ENCODE peak calls at places on chromosomes 4 and X, in nine cellular contexts. One of them, this sample, is unnamed.
A peak's percentile ranks its signal among the peaks of the same experiment; 100 is the strongest.

GRCh38 chrX:102840871-102841705 is 96.0 kb upstream of the RAB40AL start:
- DNase-seq in activated CD8-positive, alpha-beta T cell treated with anti-CD3 and anti-CD28 coated beads for 36 hours: no peak
- DNase-seq in heart left ventricle: no peak
- DNase-seq in cardiac muscle cell: peak; percentile 18
- DNase-seq in right lobe of liver: no peak
- DNase-seq in brain microvascular endothelial cell: peak; percentile 8
- DNase-seq in fibroblast of mammary gland: peak; percentile 51
- DNase-seq in right atrium auricular region: no peak
- DNase-seq in progenitor cell of endocrine pancreas: no peak
- DNase-seq in this sample: no peak

GRCh38 chr4:67106846-67107467 is 438.3 kb downstream of the CENPC start:
- DNase-seq in right lobe of liver: no peak
- DNase-seq in fibroblast of mammary gland: no peak
- DNase-seq in activated CD8-positive, alpha-beta T cell treated with anti-CD3 and anti-CD28 coated beads for 36 hours: no peak
- DNase-seq in cardiac muscle cell: no peak
- DNase-seq in brain microvascular endothelial cell: no peak
- DNase-seq in progenitor cell of endocrine pancreas: no peak
- DNase-seq in right atrium auricular region: no peak
- DNase-seq in heart left ventricle: no peak
- DNase-seq in this sample: no peak

GRCh38 chrX:120334137-120334536 is 22.9 kb upstream of the TMEM255A start:
- DNase-seq in brain microvascular endothelial cell: no peak
- DNase-seq in progenitor cell of endocrine pancreas: no peak
- DNase-seq in heart left ventricle: no peak
- DNase-seq in right lobe of liver: no peak
- DNase-seq in activated CD8-positive, alpha-beta T cell treated with anti-CD3 and anti-CD28 coated beads for 36 hours: peak; percentile 13
- DNase-seq in right atrium auricular region: no peak
- DNase-seq in cardiac muscle cell: no peak
- DNase-seq in fibroblast of mammary gland: no peak
- DNase-seq in this sample: no peak

GRCh38 chrX:103614999-103615398 is 7.2 kb downstream of the TCEAL3 start:
- DNase-seq in brain microvascular endothelial cell: no peak
- DNase-seq in right atrium auricular region: no peak
- DNase-seq in cardiac muscle cell: no peak
- DNase-seq in fibroblast of mammary gland: no peak
- DNase-seq in activated CD8-positive, alpha-beta T cell treated with anti-CD3 and anti-CD28 coated beads for 36 hours: no peak
- DNase-seq in progenitor cell of endocrine pancreas: no peak
- DNase-seq in heart left ventricle: no peak
- DNase-seq in right lobe of liver: no peak
- DNase-seq in this sample: no peak

GRCh38 chr4:51831133-51831532 is 11.8 kb upstream of the DCUN1D4 start:
- DNase-seq in progenitor cell of endocrine pancreas: peak; percentile 29
- DNase-seq in heart left ventricle: peak; percentile 54
- DNase-seq in activated CD8-positive, alpha-beta T cell treated with anti-CD3 and anti-CD28 coated beads for 36 hours: peak; percentile 80
- DNase-seq in cardiac muscle cell: peak; percentile 70
- DNase-seq in right lobe of liver: peak; percentile 66
- DNase-seq in fibroblast of mammary gland: peak; percentile 55
- DNase-seq in brain microvascular endothelial cell: peak; percentile 65
- DNase-seq in right atrium auricular region: no peak
- DNase-seq in this sample: no peak

GRCh38 chrX:128739539-128739938 is 687.3 kb upstream of the ACTRT1 start:
- DNase-seq in brain microvascular endothelial cell: no peak
- DNase-seq in activated CD8-positive, alpha-beta T cell treated with anti-CD3 and anti-CD28 coated beads for 36 hours: no peak
- DNase-seq in right lobe of liver: no peak
- DNase-seq in progenitor cell of endocrine pancreas: no peak
- DNase-seq in cardiac muscle cell: no peak
- DNase-seq in right atrium auricular region: no peak
- DNase-seq in heart left ventricle: no peak
- DNase-seq in fibroblast of mammary gland: no peak
- DNase-seq in this sample: no peak

GRCh38 chrX:42934020-42934701 is 156.2 kb upstream of the PPP1R2C start:
- DNase-seq in fibroblast of mammary gland: no peak
- DNase-seq in brain microvascular endothelial cell: no peak
- DNase-seq in right lobe of liver: no peak
- DNase-seq in activated CD8-positive, alpha-beta T cell treated with anti-CD3 and anti-CD28 coated beads for 36 hours: peak; percentile 38
- DNase-seq in cardiac muscle cell: peak; percentile 25
- DNase-seq in right atrium auricular region: no peak
- DNase-seq in progenitor cell of endocrine pancreas: no peak
- DNase-seq in heart left ventricle: no peak
- DNase-seq in this sample: no peak

GRCh38 chr4:109998867-109999303 is 86.2 kb downstream of the EGF start:
- DNase-seq in cardiac muscle cell: peak; percentile 71
- DNase-seq in fibroblast of mammary gland: peak; percentile 71
- DNase-seq in right lobe of liver: no peak
- DNase-seq in heart left ventricle: no peak
- DNase-seq in brain microvascular endothelial cell: peak; percentile 43
- DNase-seq in right atrium auricular region: no peak
- DNase-seq in activated CD8-positive, alpha-beta T cell treated with anti-CD3 and anti-CD28 coated beads for 36 hours: peak; percentile 11
- DNase-seq in progenitor cell of endocrine pancreas: no peak
- DNase-seq in this sample: no peak

GRCh38 chr4:127965803-127966175 is 583 bp downstream of the ABHD18 start:
- DNase-seq in cardiac muscle cell: peak; percentile 14
- DNase-seq in activated CD8-positive, alpha-beta T cell treated with anti-CD3 and anti-CD28 coated beads for 36 hours: peak; percentile 91
- DNase-seq in fibroblast of mammary gland: peak; percentile 12
- DNase-seq in brain microvascular endothelial cell: peak; percentile 14
- DNase-seq in heart left ventricle: peak; percentile 55
- DNase-seq in right atrium auricular region: no peak
- DNase-seq in progenitor cell of endocrine pancreas: peak; percentile 63
- DNase-seq in right lobe of liver: peak; percentile 62
- DNase-seq in this sample: no peak

GRCh38 chrX:46991664-46992063 is 79.4 kb downstream of the JADE3 start:
- DNase-seq in activated CD8-positive, alpha-beta T cell treated with anti-CD3 and anti-CD28 coated beads for 36 hours: no peak
- DNase-seq in heart left ventricle: no peak
- DNase-seq in right lobe of liver: no peak
- DNase-seq in right atrium auricular region: no peak
- DNase-seq in progenitor cell of endocrine pancreas: no peak
- DNase-seq in cardiac muscle cell: no peak
- DNase-seq in brain microvascular endothelial cell: no peak
- DNase-seq in fibroblast of mammary gland: no peak
- DNase-seq in this sample: no peak

GRCh38 chr4:82047731-82048130 is 326.1 kb downstream of the HNRNPD start:
- DNase-seq in right atrium auricular region: no peak
- DNase-seq in progenitor cell of endocrine pancreas: no peak
- DNase-seq in right lobe of liver: no peak
- DNase-seq in cardiac muscle cell: no peak
- DNase-seq in activated CD8-positive, alpha-beta T cell treated with anti-CD3 and anti-CD28 coated beads for 36 hours: no peak
- DNase-seq in fibroblast of mammary gland: no peak
- DNase-seq in heart left ventricle: no peak
- DNase-seq in brain microvascular endothelial cell: no peak
- DNase-seq in this sample: no peak

GRCh38 chrX:1178580-1179057 is 33.8 kb downstream of the CRLF2 start:
- DNase-seq in cardiac muscle cell: no peak
- DNase-seq in activated CD8-positive, alpha-beta T cell treated with anti-CD3 and anti-CD28 coated beads for 36 hours: peak; percentile 44
- DNase-seq in heart left ventricle: no peak
- DNase-seq in progenitor cell of endocrine pancreas: no peak
- DNase-seq in fibroblast of mammary gland: peak; percentile 8
- DNase-seq in right atrium auricular region: no peak
- DNase-seq in right lobe of liver: no peak
- DNase-seq in brain microvascular endothelial cell: no peak
- DNase-seq in this sample: peak; percentile 67

GRCh38 chr4:109848501-109848900 is 594 bp downstream of the LRIT3 start:
- DNase-seq in right lobe of liver: no peak
- DNase-seq in cardiac muscle cell: no peak
- DNase-seq in progenitor cell of endocrine pancreas: no peak
- DNase-seq in heart left ventricle: no peak
- DNase-seq in activated CD8-positive, alpha-beta T cell treated with anti-CD3 and anti-CD28 coated beads for 36 hours: no peak
- DNase-seq in fibroblast of mammary gland: no peak
- DNase-seq in brain microvascular endothelial cell: no peak
- DNase-seq in right atrium auricular region: no peak
- DNase-seq in this sample: no peak

GRCh38 chrX:97895751-97896150 is 1012.0 kb downstream of the RPA4 start:
- DNase-seq in progenitor cell of endocrine pancreas: no peak
- DNase-seq in right lobe of liver: no peak
- DNase-seq in brain microvascular endothelial cell: no peak
- DNase-seq in heart left ventricle: no peak
- DNase-seq in right atrium auricular region: no peak
- DNase-seq in cardiac muscle cell: no peak
- DNase-seq in activated CD8-positive, alpha-beta T cell treated with anti-CD3 and anti-CD28 coated beads for 36 hours: no peak
- DNase-seq in fibroblast of mammary gland: peak; percentile 18
- DNase-seq in this sample: no peak

GRCh38 chrX:108163333-108164082 is 71.9 kb downstream of the ATG4A start:
- DNase-seq in brain microvascular endothelial cell: no peak
- DNase-seq in heart left ventricle: no peak
- DNase-seq in fibroblast of mammary gland: no peak
- DNase-seq in progenitor cell of endocrine pancreas: no peak
- DNase-seq in activated CD8-positive, alpha-beta T cell treated with anti-CD3 and anti-CD28 coated beads for 36 hours: no peak
- DNase-seq in cardiac muscle cell: no peak
- DNase-seq in right atrium auricular region: no peak
- DNase-seq in right lobe of liver: no peak
- DNase-seq in this sample: no peak

GRCh38 chr4:25792200-25792791 is 70.5 kb downstream of the SEL1L3 start:
- DNase-seq in right atrium auricular region: no peak
- DNase-seq in activated CD8-positive, alpha-beta T cell treated with anti-CD3 and anti-CD28 coated beads for 36 hours: peak; percentile 20
- DNase-seq in fibroblast of mammary gland: no peak
- DNase-seq in heart left ventricle: no peak
- DNase-seq in cardiac muscle cell: peak; percentile 29
- DNase-seq in progenitor cell of endocrine pancreas: no peak
- DNase-seq in right lobe of liver: peak; percentile 65
- DNase-seq in brain microvascular endothelial cell: no peak
- DNase-seq in this sample: no peak

GRCh38 chr4:129261584-129261983 is 165.6 kb downstream of the C4orf33 start:
- DNase-seq in progenitor cell of endocrine pancreas: no peak
- DNase-seq in cardiac muscle cell: no peak
- DNase-seq in fibroblast of mammary gland: no peak
- DNase-seq in activated CD8-positive, alpha-beta T cell treated with anti-CD3 and anti-CD28 coated beads for 36 hours: no peak
- DNase-seq in right lobe of liver: no peak
- DNase-seq in heart left ventricle: no peak
- DNase-seq in right atrium auricular region: no peak
- DNase-seq in brain microvascular endothelial cell: no peak
- DNase-seq in this sample: no peak

GRCh38 chrX:119495734-119496520 is 27.7 kb downstream of the SLC25A5 start:
- DNase-seq in activated CD8-positive, alpha-beta T cell treated with anti-CD3 and anti-CD28 coated beads for 36 hours: no peak
- DNase-seq in fibroblast of mammary gland: no peak
- DNase-seq in cardiac muscle cell: no peak
- DNase-seq in right atrium auricular region: no peak
- DNase-seq in brain microvascular endothelial cell: no peak
- DNase-seq in heart left ventricle: no peak
- DNase-seq in progenitor cell of endocrine pancreas: no peak
- DNase-seq in right lobe of liver: no peak
- DNase-seq in this sample: no peak

GRCh38 chr4:11214281-11214680 is 214.4 kb downstream of the HS3ST1 start:
- DNase-seq in fibroblast of mammary gland: no peak
- DNase-seq in heart left ventricle: no peak
- DNase-seq in brain microvascular endothelial cell: no peak
- DNase-seq in right lobe of liver: no peak
- DNase-seq in activated CD8-positive, alpha-beta T cell treated with anti-CD3 and anti-CD28 coated beads for 36 hours: no peak
- DNase-seq in progenitor cell of endocrine pancreas: no peak
- DNase-seq in right atrium auricular region: no peak
- DNase-seq in cardiac muscle cell: no peak
- DNase-seq in this sample: no peak

GRCh38 chr4:76779740-76780459 is 118.0 kb downstream of the SOWAHB start:
- DNase-seq in progenitor cell of endocrine pancreas: no peak
- DNase-seq in activated CD8-positive, alpha-beta T cell treated with anti-CD3 and anti-CD28 coated beads for 36 hours: no peak
- DNase-seq in fibroblast of mammary gland: peak; percentile 30
- DNase-seq in heart left ventricle: no peak
- DNase-seq in right atrium auricular region: no peak
- DNase-seq in brain microvascular endothelial cell: peak; percentile 42
- DNase-seq in right lobe of liver: peak; percentile 31
- DNase-seq in cardiac muscle cell: peak; percentile 30
- DNase-seq in this sample: no peak

GRCh38 chr4:76783836-76784235 is 114.1 kb downstream of the SOWAHB start:
- DNase-seq in right lobe of liver: no peak
- DNase-seq in activated CD8-positive, alpha-beta T cell treated with anti-CD3 and anti-CD28 coated beads for 36 hours: no peak
- DNase-seq in progenitor cell of endocrine pancreas: no peak
- DNase-seq in right atrium auricular region: no peak
- DNase-seq in brain microvascular endothelial cell: peak; percentile 38
- DNase-seq in cardiac muscle cell: no peak
- DNase-seq in heart left ventricle: no peak
- DNase-seq in fibroblast of mammary gland: peak; percentile 26
- DNase-seq in this sample: no peak

GRCh38 chr4:76781698-76782595 is 116.0 kb downstream of the SOWAHB start:
- DNase-seq in right atrium auricular region: no peak
- DNase-seq in progenitor cell of endocrine pancreas: no peak
- DNase-seq in activated CD8-positive, alpha-beta T cell treated with anti-CD3 and anti-CD28 coated beads for 36 hours: no peak
- DNase-seq in right lobe of liver: no peak
- DNase-seq in brain microvascular endothelial cell: peak; percentile 97
- DNase-seq in fibroblast of mammary gland: peak; percentile 96
- DNase-seq in cardiac muscle cell: peak; percentile 79
- DNase-seq in heart left ventricle: no peak
- DNase-seq in this sample: no peak

GRCh38 chr4:76782837-76783236 is 115.1 kb downstream of the SOWAHB start:
- DNase-seq in brain microvascular endothelial cell: peak; percentile 74
- DNase-seq in right atrium auricular region: no peak
- DNase-seq in right lobe of liver: no peak
- DNase-seq in heart left ventricle: no peak
- DNase-seq in fibroblast of mammary gland: peak; percentile 75
- DNase-seq in activated CD8-positive, alpha-beta T cell treated with anti-CD3 and anti-CD28 coated beads for 36 hours: no peak
- DNase-seq in cardiac muscle cell: peak; percentile 73
- DNase-seq in progenitor cell of endocrine pancreas: no peak
- DNase-seq in this sample: no peak

GRCh38 chr4:76780781-76781697 is 116.9 kb downstream of the SOWAHB start:
- DNase-seq in fibroblast of mammary gland: no peak
- DNase-seq in progenitor cell of endocrine pancreas: no peak
- DNase-seq in heart left ventricle: no peak
- DNase-seq in activated CD8-positive, alpha-beta T cell treated with anti-CD3 and anti-CD28 coated beads for 36 hours: no peak
- DNase-seq in cardiac muscle cell: no peak
- DNase-seq in right atrium auricular region: no peak
- DNase-seq in right lobe of liver: no peak
- DNase-seq in brain microvascular endothelial cell: no peak
- DNase-seq in this sample: no peak
- TF ChIP-seq CTCF in fibroblast of mammary gland: no peak
- TF ChIP-seq CTCF in progenitor cell of endocrine pancreas: no peak
- TF ChIP-seq CTCF in heart left ventricle: no peak
- TF ChIP-seq CTCF in activated CD8-positive, alpha-beta T cell treated with anti-CD3 and anti-CD28 coated beads for 36 hours: no peak
- TF ChIP-seq CTCF in cardiac muscle cell: no peak
- TF ChIP-seq CTCF in right atrium auricular region: no peak
- TF ChIP-seq CTCF in right lobe of liver: no peak
- TF ChIP-seq CTCF in brain microvascular endothelial cell: no peak
- TF ChIP-seq CTCF in this sample: no peak

GRCh38 chr4:142671516-142671915 is 174.6 kb downstream of the INPP4B start:
- DNase-seq in fibroblast of mammary gland: no peak
- DNase-seq in brain microvascular endothelial cell: no peak
- DNase-seq in right atrium auricular region: no peak
- DNase-seq in progenitor cell of endocrine pancreas: no peak
- DNase-seq in activated CD8-positive, alpha-beta T cell treated with anti-CD3 and anti-CD28 coated beads for 36 hours: no peak
- DNase-seq in heart left ventricle: no peak
- DNase-seq in cardiac muscle cell: peak; percentile 6
- DNase-seq in right lobe of liver: no peak
- DNase-seq in this sample: no peak
- TF ChIP-seq CTCF in fibroblast of mammary gland: peak; percentile 25
- TF ChIP-seq CTCF in brain microvascular endothelial cell: peak; percentile 17
- TF ChIP-seq CTCF in right atrium auricular region: no peak
- TF ChIP-seq CTCF in progenitor cell of endocrine pancreas: no peak
- TF ChIP-seq CTCF in activated CD8-positive, alpha-beta T cell treated with anti-CD3 and anti-CD28 coated beads for 36 hours: peak; percentile 42
- TF ChIP-seq CTCF in heart left ventricle: no peak
- TF ChIP-seq CTCF in cardiac muscle cell: peak; percentile 28
- TF ChIP-seq CTCF in right lobe of liver: no peak
- TF ChIP-seq CTCF in this sample: peak; percentile 46

GRCh38 chrX:35098419-35098818 is 155.8 kb downstream of the FAM47B start:
- DNase-seq in heart left ventricle: no peak
- DNase-seq in progenitor cell of endocrine pancreas: no peak
- DNase-seq in brain microvascular endothelial cell: no peak
- DNase-seq in right lobe of liver: no peak
- DNase-seq in cardiac muscle cell: peak; percentile 19
- DNase-seq in right atrium auricular region: no peak
- DNase-seq in fibroblast of mammary gland: peak; percentile 14
- DNase-seq in activated CD8-positive, alpha-beta T cell treated with anti-CD3 and anti-CD28 coated beads for 36 hours: no peak
- DNase-seq in this sample: no peak
- TF ChIP-seq CTCF in heart left ventricle: no peak
- TF ChIP-seq CTCF in progenitor cell of endocrine pancreas: no peak
- TF ChIP-seq CTCF in brain microvascular endothelial cell: no peak
- TF ChIP-seq CTCF in right lobe of liver: no peak
- TF ChIP-seq CTCF in cardiac muscle cell: no peak
- TF ChIP-seq CTCF in right atrium auricular region: no peak
- TF ChIP-seq CTCF in fibroblast of mammary gland: peak; percentile 18
- TF ChIP-seq CTCF in activated CD8-positive, alpha-beta T cell treated with anti-CD3 and anti-CD28 coated beads for 36 hours: no peak
- TF ChIP-seq CTCF in this sample: peak; percentile 28

GRCh38 chrX:54825716-54826428 is 18.3 kb downstream of the MAGED2 start:
- DNase-seq in cardiac muscle cell: no peak
- DNase-seq in heart left ventricle: no peak
- DNase-seq in progenitor cell of endocrine pancreas: no peak
- DNase-seq in fibroblast of mammary gland: peak; percentile 36
- DNase-seq in activated CD8-positive, alpha-beta T cell treated with anti-CD3 and anti-CD28 coated beads for 36 hours: peak; percentile 34
- DNase-seq in brain microvascular endothelial cell: no peak
- DNase-seq in right lobe of liver: no peak
- DNase-seq in right atrium auricular region: no peak
- DNase-seq in this sample: no peak
- TF ChIP-seq CTCF in cardiac muscle cell: no peak
- TF ChIP-seq CTCF in heart left ventricle: no peak
- TF ChIP-seq CTCF in progenitor cell of endocrine pancreas: peak; percentile 33
- TF ChIP-seq CTCF in fibroblast of mammary gland: no peak
- TF ChIP-seq CTCF in activated CD8-positive, alpha-beta T cell treated with anti-CD3 and anti-CD28 coated beads for 36 hours: no peak
- TF ChIP-seq CTCF in brain microvascular endothelial cell: no peak
- TF ChIP-seq CTCF in right lobe of liver: peak; percentile 6
- TF ChIP-seq CTCF in right atrium auricular region: no peak
- TF ChIP-seq CTCF in this sample: no peak

This sample was measured in type B pancreatic cell.